ENCODE peak calls at places on chromosomes 16 and 17, in five cellular contexts. One of them, this sample, is unnamed.

GRCh38 chr17:75130059-75130631 is 1.4 kb downstream of the NT5C start:
- DNase-seq in MM.1S: no peak
- DNase-seq in fibroblast of the aortic adventitia: no peak
- DNase-seq in GM13977: no peak
- DNase-seq in H54: no peak
- DNase-seq in this sample: no peak

GRCh38 chr17:73293031-73293430 is 18.8 kb downstream of the CDC42EP4 start:
- DNase-seq in MM.1S: no peak
- DNase-seq in fibroblast of the aortic adventitia: no peak
- DNase-seq in GM13977: no peak
- DNase-seq in H54: no peak
- DNase-seq in this sample: no peak

GRCh38 chr17:68613739-68614298 is 12.7 kb upstream of the FAM20A start:
- DNase-seq in MM.1S: peak; percentile 81
- DNase-seq in fibroblast of the aortic adventitia: peak; percentile 68
- DNase-seq in GM13977: peak; percentile 34
- DNase-seq in H54: no peak
- DNase-seq in this sample: no peak

GRCh38 chr17:83196088-83196765 is 116.8 kb downstream of the METRNL start:
- DNase-seq in MM.1S: no peak
- DNase-seq in fibroblast of the aortic adventitia: peak; percentile 89
- DNase-seq in GM13977: no peak
- DNase-seq in H54: no peak
- DNase-seq in this sample: no peak

GRCh38 chr17:1915889-1916288 is 86.1 kb downstream of the RPA1 start:
- DNase-seq in MM.1S: no peak
- DNase-seq in fibroblast of the aortic adventitia: no peak
- DNase-seq in GM13977: no peak
- DNase-seq in H54: no peak
- DNase-seq in this sample: no peak

GRCh38 chr16:51556694-51557327 is 405.7 kb upstream of the SALL1 start:
- DNase-seq in MM.1S: no peak
- DNase-seq in fibroblast of the aortic adventitia: peak; percentile 91
- DNase-seq in GM13977: no peak
- DNase-seq in H54: no peak
- DNase-seq in this sample: no peak

GRCh38 chr17:34997355-34997862 is 17.1 kb downstream of the LIG3 start:
- DNase-seq in MM.1S: no peak
- DNase-seq in fibroblast of the aortic adventitia: peak; percentile 91
- DNase-seq in GM13977: no peak
- DNase-seq in H54: no peak
- DNase-seq in this sample: no peak

GRCh38 chr17:7992924-7993323 is 9.5 kb upstream of the GUCY2D start:
- DNase-seq in MM.1S: no peak
- DNase-seq in fibroblast of the aortic adventitia: no peak
- DNase-seq in GM13977: no peak
- DNase-seq in H54: no peak
- DNase-seq in this sample: no peak

GRCh38 chr16:17379121-17379571 is 91.6 kb downstream of the XYLT1 start:
- DNase-seq in MM.1S: no peak
- DNase-seq in fibroblast of the aortic adventitia: peak; percentile 90
- DNase-seq in GM13977: no peak
- DNase-seq in H54: no peak
- DNase-seq in this sample: no peak

GRCh38 chr17:81681672-81682071 is 1.9 kb downstream of the ARL16 start:
- DNase-seq in MM.1S: no peak
- DNase-seq in fibroblast of the aortic adventitia: no peak
- DNase-seq in GM13977: no peak
- DNase-seq in H54: no peak
- DNase-seq in this sample: no peak

GRCh38 chr17:50594040-50594618 is 33.6 kb downstream of the CACNA1G start:
- DNase-seq in MM.1S: no peak
- DNase-seq in fibroblast of the aortic adventitia: no peak
- DNase-seq in GM13977: no peak
- DNase-seq in H54: no peak
- DNase-seq in this sample: no peak

GRCh38 chr16:27267037-27267677 is 1.4 kb downstream of the NSMCE1 start:
- DNase-seq in MM.1S: no peak
- DNase-seq in fibroblast of the aortic adventitia: no peak
- DNase-seq in GM13977: no peak
- DNase-seq in H54: no peak
- DNase-seq in this sample: no peak

GRCh38 chr17:74921045-74921681 is 1.9 kb downstream of the USH1G start:
- DNase-seq in MM.1S: no peak
- DNase-seq in fibroblast of the aortic adventitia: no peak
- DNase-seq in GM13977: no peak
- DNase-seq in H54: no peak
- DNase-seq in this sample: no peak

GRCh38 chr17:3870871-3871306 is 22.0 kb downstream of the CAMKK1 start:
- DNase-seq in MM.1S: peak; percentile 43
- DNase-seq in fibroblast of the aortic adventitia: peak; percentile 36
- DNase-seq in GM13977: peak; percentile 70
- DNase-seq in H54: no peak
- DNase-seq in this sample: no peak

GRCh38 chr17:44187131-44187899 is 543 bp downstream of the TMUB2 start:
- DNase-seq in MM.1S: peak; percentile 26
- DNase-seq in fibroblast of the aortic adventitia: peak; percentile 63
- DNase-seq in GM13977: no peak
- DNase-seq in H54: no peak
- DNase-seq in this sample: no peak

GRCh38 chr16:80056334-80056733 is 455.8 kb upstream of the MAF start:
- DNase-seq in MM.1S: no peak
- DNase-seq in fibroblast of the aortic adventitia: peak; percentile 33
- DNase-seq in GM13977: no peak
- DNase-seq in H54: no peak
- DNase-seq in this sample: no peak

GRCh38 chr17:45170280-45170975 is 8.8 kb downstream of the HEXIM2 start:
- DNase-seq in MM.1S: no peak
- DNase-seq in fibroblast of the aortic adventitia: no peak
- DNase-seq in GM13977: no peak
- DNase-seq in H54: no peak
- DNase-seq in this sample: no peak

GRCh38 chr16:4370570-4371480 is 823 bp upstream of the VASN start:
- DNase-seq in MM.1S: no peak
- DNase-seq in fibroblast of the aortic adventitia: peak; percentile 94
- DNase-seq in GM13977: no peak
- DNase-seq in H54: no peak
- DNase-seq in this sample: no peak

This sample was measured in NCI-H524 treated with DMSO at 0.1 percent for 48 hours.